ENCODE peak calls at places on chromosome 20, in seven cellular contexts. H, E, J, K, N, Y and P are unnamed samples.
A peak's percentile ranks its signal among the peaks of the same experiment; 100 is the strongest.

GRCh38 chr20:34404803-34405202 is 41.7 kb downstream of the ITCH start:
- DNase-seq in H (no peak), E (no peak), J (no peak), K (no peak), N (no peak), Y (no peak), P (no peak)

GRCh38 chr20:20685635-20686034 is 26.8 kb downstream of the RALGAPA2 start:
- DNase-seq in H (no peak), E (no peak), J (no peak), K (no peak), N (no peak), Y (no peak), P (no peak)

GRCh38 chr20:23049201-23049932 is at the start of gene THBD:
- DNase-seq in H (peak; percentile 82), E (peak; percentile 71), J (no peak), K (no peak), N (peak; percentile 64), Y (peak; percentile 46), P (no peak)

GRCh38 chr20:37349517-37350491 is 3.9 kb downstream of the SRC start:
- DNase-seq in H (no peak), E (no peak), J (no peak), K (no peak), N (no peak), Y (no peak), P (no peak)

GRCh38 chr20:13243826-13244376 is 22.8 kb downstream of the ISM1 start:
- DNase-seq in H (peak; percentile 86), E (no peak), J (peak; percentile 41), K (peak; percentile 52), N (no peak), Y (no peak), P (peak; percentile 28)

GRCh38 chr20:33694666-33695065 is 8.5 kb upstream of the E2F1 start:
- DNase-seq in H (no peak), E (no peak), J (no peak), K (no peak), N (no peak), Y (no peak), P (no peak)

GRCh38 chr20:49385471-49385870 is 97.0 kb downstream of the KCNB1 start:
- DNase-seq in H (peak; percentile 68), E (no peak), J (no peak), K (no peak), N (peak; percentile 22), Y (peak; percentile 34), P (no peak)

GRCh38 chr20:35311822-35312221 is 19.6 kb upstream of the FAM83C start:
- DNase-seq in H (no peak), E (no peak), J (no peak), K (no peak), N (no peak), Y (no peak), P (no peak)

GRCh38 chr20:61170921-61171320 is 81.1 kb upstream of the CDH4 start:
- DNase-seq in H (no peak), E (no peak), J (no peak), K (no peak), N (no peak), Y (no peak), P (no peak)

GRCh38 chr20:34240698-34241615 is at the start of gene ASIP:
- DNase-seq in H (no peak), E (no peak), J (no peak), K (no peak), N (no peak), Y (no peak), P (no peak)

GRCh38 chr20:59017493-59018231 is 1.6 kb upstream of the TUBB1 start:
- DNase-seq in H (no peak), E (no peak), J (no peak), K (no peak), N (no peak), Y (no peak), P (no peak)

GRCh38 chr20:8414611-8415274 is 282.7 kb downstream of the PLCB1 start:
- DNase-seq in H (peak; percentile 88), E (no peak), J (peak; percentile 49), K (no peak), N (peak; percentile 70), Y (no peak), P (peak; percentile 69)

GRCh38 chr20:14997791-14998190 is 660.4 kb upstream of the FLRT3 start:
- DNase-seq in H (peak; percentile 91), E (no peak), J (peak; percentile 51), K (no peak), N (peak; percentile 70), Y (no peak), P (no peak)

GRCh38 chr20:54295686-54296085 is 87.8 kb downstream of the PFDN4 start:
- DNase-seq in H (no peak), E (no peak), J (no peak), K (no peak), N (no peak), Y (no peak), P (no peak)

GRCh38 chr20:58524814-58525213 is 9.6 kb upstream of the APCDD1L start:
- DNase-seq in H (peak; percentile 7), E (no peak), J (no peak), K (no peak), N (peak; percentile 73), Y (no peak), P (no peak)

DNA sequence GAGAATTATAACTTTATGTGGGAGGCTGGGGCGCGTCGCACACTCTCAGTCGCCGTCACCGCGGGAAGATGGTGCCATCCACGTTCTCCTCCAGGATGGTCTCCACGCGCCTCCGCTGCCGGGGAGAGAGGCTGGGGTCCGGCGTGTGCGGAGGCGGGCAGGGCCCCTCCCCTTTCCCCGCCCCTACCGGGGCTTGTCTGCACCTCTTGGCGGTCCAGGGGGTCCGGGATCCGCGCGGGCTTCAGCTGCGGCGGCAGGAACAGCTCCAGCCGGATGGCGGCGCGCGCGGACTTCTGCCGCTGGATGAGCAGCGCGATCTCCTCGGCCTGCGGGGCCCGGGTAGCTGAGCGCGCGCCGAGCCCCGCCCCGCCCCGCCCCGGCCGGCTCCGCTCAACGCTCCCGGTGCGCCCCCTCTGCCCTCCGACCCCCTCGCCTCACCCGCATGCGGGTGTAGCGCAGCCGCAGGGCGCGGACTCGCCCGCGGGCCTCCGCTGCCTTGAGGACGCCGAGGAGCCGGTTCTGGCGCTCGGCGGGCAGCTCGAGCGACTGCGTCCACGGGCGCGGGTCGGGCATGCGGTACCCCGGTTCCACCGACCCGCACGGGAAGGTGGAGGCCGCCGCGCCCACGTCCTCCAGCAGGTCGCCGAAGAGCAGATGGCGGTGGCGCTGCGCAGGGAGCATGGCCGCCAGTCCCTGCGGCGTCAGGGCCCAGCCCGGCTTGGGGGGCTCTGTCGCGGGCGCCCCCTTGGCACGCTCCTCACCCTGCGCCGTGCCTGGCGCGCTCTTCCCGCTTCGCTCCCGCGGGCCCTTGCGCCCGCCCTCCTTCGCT is 604 bp downstream of the LKAAEAR1 start:
- DNase-seq in H (peak; percentile 91), E (no peak), J (peak; percentile 21), K (no peak), N (peak; percentile 57), Y (peak; percentile 91), P (no peak)
- H3K4me3 ChIP-seq in H (peak overlapping the region; percentile 34), E (peak overlapping the region; percentile 30), J (peak overlapping the region; percentile 54), K (peak overlapping the region; percentile 28), N (peak overlapping the region; percentile 26), Y (peak overlapping the region; percentile 48), P (peak overlapping the region; percentile 52)

GRCh38 chr20:2653511-2654383 is 1.3 kb downstream of the NOP56 start:
- DNase-seq in H (no peak), E (no peak), J (no peak), K (no peak), N (no peak), Y (no peak), P (no peak)
- H3K4me3 ChIP-seq in H (peak overlapping the region; percentile 99), E (peak overlapping the region; percentile 69), J (peak overlapping the region; percentile 87), K (peak overlapping the region; percentile 82), N (peak overlapping the region; percentile 98), Y (peak overlapping the region; percentile 75), P (peak overlapping the region; percentile 90)

DNA sequence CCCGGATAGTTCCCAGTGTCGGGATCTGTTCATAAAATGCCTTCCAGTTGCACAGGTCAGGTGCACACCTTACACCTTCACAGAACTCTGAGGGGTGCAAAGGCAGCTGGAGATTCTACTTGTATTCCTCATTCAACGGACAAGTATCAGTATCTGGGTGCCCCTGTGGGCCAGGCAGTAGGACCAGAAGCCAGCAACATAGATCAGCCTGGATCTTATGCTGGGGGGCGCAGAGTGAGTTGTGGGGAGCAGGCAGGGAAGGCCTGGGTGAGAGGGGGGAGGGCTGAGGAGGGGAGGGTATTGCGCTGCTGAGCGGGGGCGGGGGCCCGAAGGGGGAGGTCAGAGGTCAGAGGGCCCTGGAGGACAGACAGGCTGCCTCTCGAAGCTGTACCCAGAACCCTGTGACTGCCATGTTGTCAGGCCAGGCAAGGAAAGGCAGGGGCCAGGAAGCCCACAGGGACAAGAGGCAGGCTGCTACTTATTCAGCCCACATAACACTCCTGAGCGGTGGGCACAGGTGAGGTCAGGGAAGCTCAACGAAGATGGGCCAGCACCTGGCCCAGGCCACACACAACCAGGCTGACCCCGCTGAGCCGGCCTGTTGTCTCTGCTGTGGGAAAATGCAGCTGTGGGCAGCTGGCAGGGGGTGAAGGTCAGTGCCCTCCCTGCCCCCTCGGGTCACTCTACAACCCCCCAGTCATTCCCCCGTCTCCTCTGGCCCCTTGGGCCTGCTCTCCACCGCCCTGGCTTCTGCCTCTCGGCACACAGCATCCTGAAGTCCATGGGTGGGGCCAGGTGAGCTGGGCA is 1.1 kb downstream of the OPRL1 start:
- DNase-seq in H (no peak), E (no peak), J (no peak), K (no peak), N (no peak), Y (no peak), P (no peak)
- H3K4me3 ChIP-seq in H (no peak overlapping the region), E (no peak overlapping the region), J (peak overlapping the region; percentile 81), K (no peak overlapping the region), N (no peak overlapping the region), Y (no peak overlapping the region), P (no peak overlapping the region)

GRCh38 chr20:50491926-50492634 is 18.1 kb upstream of the PTPN1 start:
- DNase-seq in H (no peak), E (no peak), J (no peak), K (no peak), N (peak; percentile 61), Y (no peak), P (no peak)

GRCh38 chr20:50494428-50494827 is 15.8 kb upstream of the PTPN1 start:
- DNase-seq in H (no peak), E (no peak), J (no peak), K (no peak), N (no peak), Y (no peak), P (no peak)

GRCh38 chr20:50488236-50488806 is 21.9 kb upstream of the PTPN1 start:
- DNase-seq in H (no peak), E (no peak), J (no peak), K (no peak), N (no peak), Y (no peak), P (no peak)

GRCh38 chr20:50493881-50494253 is 16.3 kb upstream of the PTPN1 start:
- DNase-seq in H (no peak), E (no peak), J (no peak), K (no peak), N (no peak), Y (no peak), P (no peak)

DNA sequence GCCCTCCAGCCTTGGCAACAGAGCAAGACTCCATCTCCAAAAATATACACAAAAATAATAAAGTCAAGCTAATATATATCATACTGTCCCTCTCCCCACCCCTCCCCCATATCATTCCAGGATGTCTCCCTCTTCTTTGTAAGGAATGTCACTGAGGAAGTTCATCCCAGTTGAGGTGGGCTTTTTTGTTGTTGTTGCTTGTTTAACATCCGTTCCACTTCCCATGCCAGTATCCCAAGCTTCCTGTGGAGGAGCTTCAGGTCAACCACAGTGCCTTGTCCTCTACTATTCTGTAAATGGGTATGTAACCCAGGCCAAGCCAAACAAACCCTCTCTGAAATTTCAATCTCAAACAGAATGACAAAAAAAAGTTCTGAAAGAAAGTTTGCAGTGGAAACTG is 19.0 kb upstream of the PTPN1 start:
- DNase-seq in H (no peak), E (no peak), J (no peak), K (no peak), N (no peak), Y (no peak), P (no peak)
- H3K4me3 ChIP-seq in H (no peak overlapping the region), E (no peak overlapping the region), J (no peak overlapping the region), K (no peak overlapping the region), N (no peak overlapping the region), Y (no peak overlapping the region), P (no peak overlapping the region)